ENCODE peak calls at places on chromosomes 2 and 18, in five cellular contexts. T is suprapubic skin, Q is stomach, G is spleen, J is Panc1. V is an unnamed sample.

GRCh38 chr18:21894619-21895367 is 154.2 kb downstream of the MIB1 start:
- DNase-seq in J (no peak), T (no peak), Q (no peak), G (no peak), V (no peak)

GRCh38 chr2:121721926-121722325 is 14.7 kb downstream of the NIFK start:
- DNase-seq in Q (no peak), J (peak; percentile 75), G (no peak), T (no peak), V (peak; percentile 52)

GRCh38 chr2:237474931-237475703 is 11.9 kb upstream of the MLPH start:
- DNase-seq in J (no peak), T (peak; percentile 91), Q (peak; percentile 88), G (peak; percentile 94), V (peak; percentile 95)

GRCh38 chr18:45357681-45358470 is 257.4 kb upstream of the SLC14A2 start:
- DNase-seq in J (no peak), T (no peak), G (no peak), Q (no peak), V (no peak)

GRCh38 chr2:170324640-170325046 is 146.7 kb downstream of the MYO3B start:
- DNase-seq in G (no peak), Q (peak; percentile 26), T (no peak), J (peak; percentile 27), V (no peak)

GRCh38 chr2:128445533-128445900 is 126.8 kb upstream of the HS6ST1 start:
- DNase-seq in J (no peak), T (no peak), G (peak; percentile 72), Q (peak; percentile 17), V (peak; percentile 39)

GRCh38 chr2:231621051-231621879 is 28.6 kb downstream of the TEX44 start:
- DNase-seq in Q (no peak), J (no peak), G (peak; percentile 76), T (no peak), V (peak; percentile 83)

GRCh38 chr2:47488870-47489584 is 86.1 kb downstream of the MSH2 start:
- DNase-seq in J (peak; percentile 12), T (no peak), G (no peak), Q (no peak), V (no peak)

GRCh38 chr18:77897606-77898005 is 648.0 kb downstream of the GALR1 start:
- DNase-seq in J (no peak), G (no peak), Q (no peak), T (no peak), V (no peak)

GRCh38 chr2:96243843-96244242 is 22.0 kb downstream of the TMEM127 start:
- DNase-seq in Q (no peak), T (no peak), G (no peak), J (no peak), V (no peak)

GRCh38 chr2:24828641-24829040 is 35.4 kb downstream of the CENPO start:
- DNase-seq in Q (no peak), G (peak; percentile 32), J (no peak), T (no peak), V (peak; percentile 38)

GRCh38 chr2:214019229-214019972 is 391.5 kb upstream of the VWC2L start:
- DNase-seq in G (no peak), T (no peak), J (peak; percentile 81), Q (no peak), V (no peak)

GRCh38 chr18:39571511-39571910 is 2005.9 kb upstream of the CELF4 start:
- DNase-seq in T (no peak), G (no peak), Q (no peak), J (no peak), V (no peak)

GRCh38 chr2:98669675-98670074 is 61.3 kb downstream of the MGAT4A start:
- DNase-seq in J (no peak), Q (no peak), G (no peak), T (no peak), V (no peak)

GRCh38 chr2:31428001-31428418 is 13.5 kb upstream of the XDH start:
- DNase-seq in Q (no peak), T (no peak), J (no peak), G (no peak), V (no peak)

DNA sequence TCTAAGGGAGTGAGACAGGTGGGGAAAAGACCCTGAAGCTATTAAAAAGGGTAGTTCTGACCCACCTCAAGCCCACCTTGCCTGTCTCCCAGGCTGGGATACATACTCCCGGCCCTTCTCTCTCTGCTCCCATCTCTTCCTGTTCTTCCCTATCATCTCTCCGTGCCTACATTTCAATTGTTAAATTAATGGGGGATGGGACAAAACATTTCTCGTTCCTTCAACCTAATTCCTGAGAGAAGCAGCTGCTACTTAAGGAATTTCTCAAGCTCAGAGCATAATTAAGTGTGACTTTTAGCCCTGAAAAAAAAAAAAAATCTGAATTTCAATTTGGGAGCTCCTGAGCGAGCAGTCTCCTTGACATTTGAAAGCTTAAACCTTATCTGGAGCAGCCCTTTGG is 125.5 kb downstream of the B3GNT2 start:
- DNase-seq in T (no peak), Q (no peak), G (no peak), J (no peak), V (no peak)
- TF ChIP-seq POLR2AphosphoS5 in T (no peak), Q (no peak), G (no peak), J (no peak), V (no peak)

GRCh38 chr2:36487947-36488346 is 110.0 kb downstream of the FEZ2 start:
- DNase-seq in Q (no peak), G (no peak), J (no peak), T (no peak), V (no peak)
- H3K27ac ChIP-seq in Q (peak overlapping the region; percentile 76), G (no peak overlapping the region), J (peak overlapping the region; percentile 98), T (no peak overlapping the region), V (peak overlapping the region; percentile 87)

GRCh38 chr18:54888933-54889332 is 60.7 kb downstream of the RAB27B start:
- DNase-seq in T (no peak), Q (no peak), J (no peak), G (no peak), V (no peak)

GRCh38 chr18:54883816-54884604 is 55.7 kb downstream of the RAB27B start:
- DNase-seq in T (no peak), J (no peak), Q (no peak), G (no peak), V (no peak)

GRCh38 chr18:54888378-54888777 is 60.1 kb downstream of the RAB27B start:
- DNase-seq in Q (no peak), G (no peak), T (no peak), J (no peak), V (no peak)
- TF ChIP-seq POLR2AphosphoS5 in Q (no peak), G (no peak), T (no peak), J (no peak), V (no peak)

GRCh38 chr2:151205601-151206000 is 56.1 kb downstream of the RBM43 start:
- DNase-seq in Q (no peak), J (no peak), T (no peak), G (no peak), V (no peak)
- H3K27ac ChIP-seq in Q (no peak overlapping the region), J (no peak overlapping the region), T (no peak overlapping the region), G (no peak overlapping the region), V (no peak overlapping the region)

GRCh38 chr2:9370746-9371145 is 52.6 kb downstream of the ITGB1BP1 start:
- DNase-seq in G (no peak), T (no peak), J (no peak), Q (no peak), V (no peak)
- TF ChIP-seq POLR2AphosphoS5 in G (no peak), T (no peak), J (no peak), Q (no peak), V (no peak)

GRCh38 chr2:101528501-101528900 is 53.6 kb upstream of the RFX8 start:
- DNase-seq in Q (no peak), G (no peak), J (no peak), T (no peak), V (no peak)

GRCh38 chr2:101538076-101538475 is 63.2 kb upstream of the RFX8 start:
- DNase-seq in Q (no peak), G (no peak), J (no peak), T (no peak), V (no peak)

DNA sequence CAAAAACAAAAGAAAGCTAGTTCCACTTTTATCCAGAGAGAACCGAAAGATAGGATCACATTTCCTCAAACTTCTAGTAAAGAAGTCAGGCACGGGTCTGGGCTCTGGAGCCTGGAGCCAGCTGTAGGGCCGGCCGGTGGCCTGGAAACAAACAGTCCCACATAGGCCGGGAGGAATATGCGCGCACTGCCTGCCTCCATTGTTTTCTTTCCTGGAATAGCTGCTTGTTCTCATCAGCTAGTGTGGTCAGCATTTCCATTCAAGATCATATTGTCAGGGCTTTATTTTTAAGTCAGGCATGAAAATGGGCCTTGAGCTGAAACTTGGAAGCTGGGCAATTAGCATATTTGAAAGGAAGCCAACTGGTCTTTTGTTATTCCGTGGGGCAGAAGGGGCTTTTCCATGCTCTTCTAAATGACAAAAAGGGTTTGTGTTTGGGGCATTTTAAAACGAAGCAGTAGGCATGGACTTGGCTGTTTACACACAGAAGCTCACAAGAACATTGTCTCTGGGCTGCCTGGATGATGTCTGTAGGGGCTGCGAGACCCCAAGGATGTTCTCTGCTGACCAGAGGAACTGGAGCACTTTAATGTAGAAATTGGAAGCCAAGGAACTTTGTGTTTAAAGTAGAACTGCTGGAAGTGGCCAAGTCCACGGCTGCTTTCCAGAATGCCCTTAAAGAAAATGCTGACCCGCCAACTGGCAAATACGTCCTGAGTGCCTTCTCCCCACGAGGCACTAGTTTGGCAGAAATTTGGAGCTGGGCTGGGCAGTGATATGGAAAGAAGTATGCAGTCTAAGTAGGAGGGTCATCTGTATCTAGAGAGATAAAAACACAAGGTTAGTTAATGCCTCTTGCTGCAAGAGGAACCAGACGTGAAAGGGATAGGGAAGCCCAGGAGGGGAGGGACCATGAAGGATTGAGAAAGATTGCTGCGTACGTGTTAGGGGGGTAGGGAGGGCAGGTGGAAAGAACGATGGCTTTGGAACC is 59.0 kb upstream of the RFX8 start:
- DNase-seq in Q (no peak), G (no peak), J (no peak), T (no peak), V (no peak)
- H3K27ac ChIP-seq in Q (peak overlapping the region; percentile 73), G (no peak overlapping the region), J (no peak overlapping the region), T (peak overlapping the region; percentile 52), V (peak overlapping the region; percentile 85)

DNA sequence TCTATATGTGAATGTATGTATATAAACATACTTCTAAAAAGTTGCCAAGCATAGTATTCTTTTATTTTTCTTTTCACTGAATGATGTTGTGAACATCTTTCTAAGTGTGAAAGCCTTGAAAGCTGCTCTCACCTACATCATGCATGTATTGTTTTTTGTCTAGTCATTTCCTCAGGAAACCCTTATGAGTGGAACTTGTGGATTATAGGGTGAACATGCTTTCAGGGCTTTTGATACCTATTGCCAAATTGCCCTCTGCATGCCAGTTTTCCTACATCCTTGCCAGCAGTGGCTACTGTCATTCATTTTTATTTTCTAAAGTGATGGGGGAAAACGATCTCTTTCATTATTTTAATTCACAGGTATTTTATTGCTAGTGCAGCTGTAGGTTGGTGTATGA is 78.3 kb downstream of the ADAM23 start:
- DNase-seq in G (no peak), Q (no peak), T (no peak), J (no peak), V (no peak)
- TF ChIP-seq POLR2AphosphoS5 in G (no peak), Q (no peak), T (no peak), J (no peak), V (no peak)

GRCh38 chr2:60484080-60484737 is 69.2 kb downstream of the BCL11A start:
- DNase-seq in J (no peak), Q (no peak), T (no peak), G (no peak), V (no peak)
- H3K27ac ChIP-seq in J (no peak overlapping the region), Q (peak overlapping the region; percentile 6), T (no peak overlapping the region), G (no peak overlapping the region), V (no peak overlapping the region)

V was measured in sigmoid colon.